ENCODE peak calls at places on chromosomes 7 and 10, in four cellular contexts. V, J, Z and Y are unnamed samples.

GRCh38 chr7:18402488-18403183 is 92.9 kb upstream of the HDAC9 start:
- DNase-seq in J (no peak), Z (no peak), V (no peak), Y (no peak)

GRCh38 chr7:156017431-156017830 is 205.2 kb upstream of the SHH start:
- DNase-seq in Z (no peak), J (no peak), V (no peak), Y (no peak)

GRCh38 chr7:101731502-101732084 is 85.8 kb upstream of the CUX1 start:
- DNase-seq in J (no peak), Z (no peak), V (no peak), Y (no peak)

GRCh38 chr7:114418117-114418516 is 3.5 kb downstream of the FOXP2 start:
- DNase-seq in V (no peak), J (no peak), Z (no peak), Y (no peak)

GRCh38 chr7:149569025-149569725 is 71.6 kb upstream of the ZNF746 start:
- DNase-seq in V (no peak), J (no peak), Z (no peak), Y (no peak)

GRCh38 chr7:90594791-90595317 is 1.3 kb upstream of the CDK14 start:
- DNase-seq in Z (peak; percentile 60), J (no peak), V (no peak), Y (no peak)

GRCh38 chr7:146709628-146710027 is 593.0 kb downstream of the CNTNAP2 start:
- DNase-seq in Z (no peak), J (no peak), V (no peak), Y (peak; percentile 61)

GRCh38 chr7:16801111-16801542 is 3.7 kb downstream of the AGR2 start:
- DNase-seq in J (no peak), Z (no peak), V (peak; percentile 74), Y (peak; percentile 91)

GRCh38 chr10:32227802-32228201 is 119.2 kb downstream of the EPC1 start:
- DNase-seq in Z (no peak), J (no peak), V (no peak), Y (no peak)

GRCh38 chr10:14383266-14383665 is 52.5 kb upstream of the FRMD4A start:
- DNase-seq in V (no peak), Z (no peak), J (no peak), Y (no peak)

GRCh38 chr7:73986158-73986631 is 41.8 kb upstream of the ELN start:
- DNase-seq in V (no peak), J (no peak), Z (peak; percentile 63), Y (peak; percentile 25)

GRCh38 chr7:108875139-108875538 is 305.5 kb downstream of the DNAJB9 start:
- DNase-seq in V (peak; percentile 69), Z (no peak), J (no peak), Y (no peak)

GRCh38 chr10:14366760-14367159 is 36.0 kb upstream of the FRMD4A start:
- DNase-seq in Z (no peak), V (no peak), J (no peak), Y (no peak)

GRCh38 chr7:128361463-128362441 is at the start of gene PRRT4:
- DNase-seq in V (no peak), J (peak; percentile 44), Z (peak; percentile 69), Y (peak; percentile 17)

DNA sequence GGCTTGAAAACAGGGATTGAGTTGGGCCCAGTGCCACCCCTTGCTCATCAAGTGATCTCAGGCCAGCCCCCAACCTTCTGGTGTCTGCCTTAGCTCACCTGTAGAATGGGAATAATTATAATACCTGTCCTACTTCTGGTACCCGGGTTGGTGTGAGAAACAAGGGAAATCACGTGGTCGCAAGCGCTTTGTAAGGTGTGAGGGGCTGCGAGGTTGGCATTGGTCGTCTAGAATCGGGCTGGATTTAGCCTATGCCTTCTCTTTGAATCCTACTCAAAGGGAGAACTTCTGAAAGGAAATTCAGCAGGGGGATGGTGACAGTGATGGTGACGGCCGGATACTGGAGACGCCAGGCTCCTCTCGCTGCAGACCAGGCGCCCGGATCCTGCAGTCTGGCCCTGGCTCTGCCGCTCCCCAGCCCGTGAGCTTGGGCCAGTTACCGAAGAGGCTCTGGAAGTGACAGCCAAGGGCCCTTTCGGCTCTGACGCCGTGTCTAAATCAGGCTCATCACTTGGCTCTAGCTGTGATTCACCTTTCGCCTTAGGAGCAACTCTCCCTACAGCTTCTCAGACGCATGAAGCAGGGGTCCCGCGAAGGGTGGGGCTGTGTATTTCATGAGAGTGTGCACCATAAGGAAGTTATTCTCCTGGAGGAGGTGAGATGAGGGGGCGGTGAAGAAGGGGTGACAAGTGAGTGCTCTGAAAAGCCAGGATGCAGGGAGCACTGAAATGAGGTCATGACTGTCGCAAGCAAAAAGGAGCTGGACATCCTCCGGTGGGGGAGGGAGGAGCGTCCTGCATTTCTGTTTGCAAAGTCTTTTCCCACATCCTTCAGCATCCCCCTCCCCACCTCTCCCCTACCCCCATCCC is 4.0 kb upstream of the CREB5 start:
- DNase-seq in V (no peak), Z (peak; percentile 41), J (no peak), Y (no peak)
- H3K4me3 ChIP-seq in V (no peak overlapping the region), Z (peak overlapping the region; percentile 18), J (no peak overlapping the region), Y (peak overlapping the region; percentile 21)

GRCh38 chr7:1346851-1347250 is 112.4 kb downstream of the MICALL2 start:
- DNase-seq in J (no peak), Z (no peak), V (no peak), Y (no peak)

GRCh38 chr7:1348096-1348835 is 111.0 kb downstream of the MICALL2 start:
- DNase-seq in J (no peak), Z (no peak), V (no peak), Y (no peak)

GRCh38 chr7:1351881-1352625 is 107.2 kb downstream of the MICALL2 start:
- DNase-seq in J (no peak), V (no peak), Z (no peak), Y (no peak)

GRCh38 chr7:1348836-1349335 is 110.4 kb downstream of the MICALL2 start:
- DNase-seq in V (no peak), Z (no peak), J (no peak), Y (no peak)

DNA sequence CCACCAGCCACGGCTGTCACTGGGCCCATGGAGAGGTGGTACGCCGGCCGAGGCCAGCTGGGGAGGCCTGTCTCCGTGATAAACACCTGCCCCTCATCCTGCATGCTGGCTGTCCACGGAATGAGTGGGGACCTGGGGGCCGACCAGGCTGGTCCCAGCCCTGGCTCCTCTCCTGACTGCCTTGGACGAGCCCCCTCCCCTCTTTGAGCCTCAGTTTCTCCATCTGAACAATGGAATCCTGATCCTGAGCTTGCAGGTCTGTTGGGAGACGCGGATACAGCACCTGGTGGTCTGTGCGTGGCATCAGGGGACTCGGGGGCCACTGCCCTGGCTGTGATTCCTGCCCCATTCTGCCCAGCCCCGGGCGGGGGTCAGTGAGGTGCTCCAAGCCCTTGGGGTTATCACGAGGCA is 109.9 kb downstream of the MICALL2 start:
- DNase-seq in J (no peak), Z (no peak), V (no peak), Y (no peak)
- H3K27me3 ChIP-seq in J (no peaks in the 10 kb centered on the region), Z (no peaks in the 10 kb centered on the region), V (no peaks in the 10 kb centered on the region), Y (no peaks in the 10 kb centered on the region)

GRCh38 chr10:30769361-30769760 is 139.8 kb upstream of the LYZL2 start:
- DNase-seq in Z (no peak), J (no peak), V (no peak), Y (no peak)
- H3K27ac ChIP-seq in Z (no peak overlapping the region), J (no peak overlapping the region), V (no peak overlapping the region), Y (no peak overlapping the region)

DNA sequence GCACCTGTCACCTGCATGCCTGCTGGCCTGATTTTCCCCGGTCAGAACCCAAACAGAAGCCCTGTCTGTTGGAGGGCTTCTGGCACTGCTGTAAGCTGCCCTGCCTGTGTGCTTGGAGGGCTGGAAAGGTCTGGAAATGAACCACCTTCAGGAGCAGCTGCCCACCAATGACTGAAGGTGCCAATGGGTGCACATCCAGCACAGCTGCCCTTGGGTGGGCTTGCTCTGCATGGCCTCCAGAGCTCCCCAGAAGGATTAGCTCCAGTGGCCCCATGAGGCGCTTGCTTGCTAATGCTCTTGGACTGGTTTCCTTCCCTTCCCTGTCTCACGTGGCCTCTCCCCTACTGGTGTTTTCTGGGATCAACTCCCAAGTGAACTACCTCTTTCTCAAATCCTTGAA is 43.2 kb downstream of the WDFY4 start:
- DNase-seq in Z (no peak), V (no peak), J (no peak), Y (no peak)
- H3K4me3 ChIP-seq in Z (no peak overlapping the region), V (peak overlapping the region; percentile 25), J (no peak overlapping the region), Y (no peak overlapping the region)

GRCh38 chr10:117107280-117107679 is 30.8 kb downstream of the VAX1 start:
- DNase-seq in J (no peak), Z (no peak), V (no peak), Y (no peak)
- H3K27me3 ChIP-seq in J (no peaks in the 10 kb centered on the region), Z (no peaks in the 10 kb centered on the region), V (no peaks in the 10 kb centered on the region), Y (no peaks in the 10 kb centered on the region)

GRCh38 chr10:20893297-20893696 is 3.8 kb downstream of the NEBL start:
- DNase-seq in Z (no peak), J (no peak), V (no peak), Y (no peak)
- H3K27ac ChIP-seq in Z (no peak overlapping the region), J (no peak overlapping the region), V (no peak overlapping the region), Y (no peak overlapping the region)

GRCh38 chr7:8175929-8176369 is 86.0 kb downstream of the ICA1 start:
- DNase-seq in Z (no peak), J (no peak), V (peak; percentile 44), Y (no peak)

GRCh38 chr7:8178353-8178752 is 83.6 kb downstream of the ICA1 start:
- DNase-seq in V (peak; percentile 65), J (no peak), Z (no peak), Y (no peak)

GRCh38 chr7:8177109-8177933 is 84.6 kb downstream of the ICA1 start:
- DNase-seq in V (peak; percentile 89), J (peak; percentile 49), Z (no peak), Y (peak; percentile 20)

GRCh38 chr7:8172372-8173354 is 89.3 kb downstream of the ICA1 start:
- DNase-seq in V (no peak), J (no peak), Z (no peak), Y (no peak)

DNA sequence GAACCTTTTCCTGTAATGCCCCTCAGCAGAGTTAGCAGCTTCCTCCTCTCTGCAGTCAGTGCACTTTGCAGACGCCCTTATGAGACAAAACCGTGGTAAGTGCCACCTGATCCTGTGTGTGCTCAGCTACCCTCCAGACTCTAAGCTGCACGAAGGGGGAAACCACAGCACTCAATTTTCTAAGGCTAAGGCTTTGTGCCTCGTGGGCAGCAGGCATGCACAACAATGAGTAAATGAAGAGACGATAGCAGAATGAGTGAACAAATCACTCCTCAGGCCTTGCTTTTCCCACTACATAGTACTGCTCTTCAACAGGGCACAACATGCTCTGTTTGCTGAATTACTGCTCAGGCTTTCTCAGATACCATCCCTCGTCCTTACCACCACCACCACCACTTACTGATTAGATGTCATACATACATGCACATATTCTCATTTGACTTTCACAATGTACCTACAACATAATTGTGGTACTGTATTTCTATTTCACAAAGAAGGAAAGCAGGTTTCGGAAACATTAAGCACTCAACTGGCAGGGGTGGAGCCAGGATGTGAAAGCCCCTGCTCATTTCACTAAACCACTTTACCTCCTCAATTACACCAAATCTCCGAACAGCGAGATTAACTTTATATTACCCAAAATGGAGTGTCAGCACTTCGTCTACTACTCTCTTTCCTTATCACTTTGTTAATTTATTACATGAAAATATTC is 85.4 kb downstream of the ICA1 start:
- DNase-seq in V (peak; percentile 81), Z (no peak), J (peak; percentile 75), Y (peak; percentile 55)
- H3K4me3 ChIP-seq in V (peak overlapping the region; percentile 45), Z (no peak overlapping the region), J (peak overlapping the region; percentile 82), Y (no peak overlapping the region)

GRCh38 chr10:132043861-132044695 is 21.7 kb upstream of the JAKMIP3 start:
- DNase-seq in Z (no peak), V (no peak), J (no peak), Y (no peak)

GRCh38 chr10:132047575-132048293 is 18.0 kb upstream of the JAKMIP3 start:
- DNase-seq in Z (no peak), J (no peak), V (no peak), Y (no peak)

GRCh38 chr10:132048294-132048667 is 17.5 kb upstream of the JAKMIP3 start:
- DNase-seq in V (no peak), Z (no peak), J (no peak), Y (no peak)

GRCh38 chr10:132044803-132045202 is 20.9 kb upstream of the JAKMIP3 start:
- DNase-seq in Z (no peak), J (no peak), V (no peak), Y (no peak)

GRCh38 chr10:132045324-132045723 is 20.4 kb upstream of the JAKMIP3 start:
- DNase-seq in J (no peak), Z (no peak), V (no peak), Y (no peak)
- H3K27me3 ChIP-seq in J (no peaks in the 10 kb centered on the region), Z (no peaks in the 10 kb centered on the region), V (no peaks in the 10 kb centered on the region), Y (peaks cover 10% of the 10 kb centered on the region)